ENCODE peak calls at places on chromosomes 3 and 15, in ten cellular contexts. S is T-helper 2 cell; I is glomerular endothelial cell; K is LoVo; E is CD4-positive, alpha-beta memory T cell; O is mesenchymal stem cell; Z is NCI-H2171 treated with DMSO at 0.1 percent for 48 hours; L is GM23248; A is hypothalamus; U is lung microvascular endothelial cell. M is an unnamed sample.

GRCh38 chr3:129054605-129055104 is 5.9 kb upstream of the GP9 start:
- DNase-seq in S (no peak), I (no peak), K (no peak), E (no peak), O (no peak), Z (no peak), L (no peak), A (no peak), U (no peak), M (no peak)

GRCh38 chr3:56931816-56932215 is 128.6 kb upstream of the SPATA12 start:
- DNase-seq in S (no peak), I (no peak), K (no peak), E (no peak), O (no peak), Z (no peak), L (no peak), A (no peak), U (no peak), M (no peak)

GRCh38 chr3:187955076-187955952 is 198.6 kb upstream of the LPP start:
- DNase-seq in S (no peak), I (no peak), K (peak), E (no peak), O (peak), Z (no peak), L (peak), A (no peak), U (peak), M (no peak)

GRCh38 chr3:129224984-129225393 is 24.4 kb upstream of the COPG1 start:
- DNase-seq in S (no peak), I (peak), K (peak), E (no peak), O (peak), Z (no peak), L (peak), A (peak), U (peak), M (peak)

GRCh38 chr3:193665370-193665989 is 72.5 kb downstream of the OPA1 start:
- DNase-seq in S (no peak), I (peak), K (peak), E (peak), O (peak), Z (peak), L (peak), A (no peak), U (peak), M (no peak)

GRCh38 chr3:111521881-111522280 is 20.1 kb upstream of the CD96 start:
- DNase-seq in S (no peak), I (no peak), K (no peak), E (no peak), O (peak), Z (no peak), L (peak), A (no peak), U (no peak), M (no peak)

GRCh38 chr3:125433611-125434041 is 58.5 kb upstream of the ZNF148 start:
- DNase-seq in S (no peak), I (no peak), K (peak), E (no peak), O (no peak), Z (no peak), L (no peak), A (no peak), U (no peak), M (no peak)

GRCh38 chr15:74328331-74329056 is 39.0 kb downstream of the CYP11A1 start:
- DNase-seq in S (no peak), I (no peak), K (no peak), E (no peak), O (no peak), Z (no peak), L (no peak), A (no peak), U (no peak), M (no peak)

GRCh38 chr3:186267758-186268157 is 94.3 kb downstream of the DGKG start:
- DNase-seq in S (no peak), I (no peak), K (no peak), E (no peak), O (no peak), Z (no peak), L (no peak), A (no peak), U (no peak), M (no peak)

GRCh38 chr15:68317281-68318007 is 39.9 kb downstream of the FEM1B start:
- DNase-seq in S (no peak), I (no peak), K (no peak), E (no peak), O (no peak), Z (no peak), L (no peak), A (no peak), U (no peak), M (no peak)

GRCh38 chr3:71520186-71521020 is 63.1 kb downstream of the FOXP1 start:
- DNase-seq in S (no peak), I (no peak), K (no peak), E (no peak), O (no peak), Z (no peak), L (no peak), A (no peak), U (no peak), M (no peak)

GRCh38 chr3:187567741-187568140 is 102.5 kb downstream of the SST start:
- DNase-seq in S (no peak), I (no peak), K (no peak), E (no peak), O (peak), Z (no peak), L (peak), A (no peak), U (no peak), M (no peak)

GRCh38 chr3:19901337-19901736 is 32.7 kb downstream of the EFHB start:
- DNase-seq in S (no peak), I (no peak), K (no peak), E (no peak), O (no peak), Z (no peak), L (peak), A (no peak), U (peak), M (no peak)

GRCh38 chr3:156509209-156510174 is 45.4 kb downstream of the SSR3 start:
- DNase-seq in S (no peak), I (peak), K (peak), E (peak), O (peak), Z (peak), L (peak), A (no peak), U (peak), M (no peak)

GRCh38 chr3:59313365-59313764 is 263.5 kb upstream of the CFAP20DC start:
- DNase-seq in S (no peak), I (no peak), K (no peak), E (peak), O (peak), Z (peak), L (peak), A (no peak), U (no peak), M (peak)

GRCh38 chr15:59115047-59115446 is 10.1 kb downstream of the CCNB2 start:
- DNase-seq in S (no peak), I (no peak), K (no peak), E (no peak), O (no peak), Z (no peak), L (peak), A (no peak), U (no peak), M (no peak)

GRCh38 chr15:41102854-41103253 is 13.2 kb downstream of the INO80 start:
- DNase-seq in S (no peak), I (no peak), K (no peak), E (no peak), O (no peak), Z (no peak), L (peak), A (no peak), U (no peak), M (no peak)

M was measured in transverse colon.